ENCODE peak calls at places on chromosome 3, in four cellular contexts. I is NCI-H345, V is hypothalamus, Q is HuH-7.5. P is an unnamed sample.

GRCh38 chr3:139846729-139847128 is 88.3 kb upstream of the CLSTN2 start:
- DNase-seq in I (peak; percentile 40), V (no peak), Q (no peak), P (no peak)

GRCh38 chr3:150603888-150604319 is 783 bp downstream of the SELENOT start:
- DNase-seq in I (no peak), V (no peak), Q (peak; percentile 27), P (no peak)

GRCh38 chr3:187186801-187187421 is 10.4 kb upstream of the RTP1 start:
- DNase-seq in I (no peak), V (no peak), Q (no peak), P (no peak)

GRCh38 chr3:127578802-127579201 is 11.7 kb downstream of the TPRA1 start:
- DNase-seq in I (no peak), V (no peak), Q (no peak), P (no peak)

GRCh38 chr3:69929019-69929418 is 70.5 kb upstream of the SAMMSON start:
- DNase-seq in I (no peak), V (no peak), Q (no peak), P (no peak)

GRCh38 chr3:37321863-37322262 is 147.5 kb upstream of the LRRFIP2 start:
- DNase-seq in I (no peak), V (no peak), Q (no peak), P (no peak)

GRCh38 chr3:42501681-42502428 is 588 bp upstream of the VIPR1 start:
- DNase-seq in I (peak; percentile 43), V (peak; percentile 36), Q (peak; percentile 78), P (peak; percentile 45)

GRCh38 chr3:27378331-27378730 is 9.1 kb upstream of the NEK10 start:
- DNase-seq in I (no peak), V (no peak), Q (no peak), P (no peak)

GRCh38 chr3:16174389-16174788 is at the start of gene GALNT15:
- DNase-seq in I (no peak), V (peak; percentile 82), Q (no peak), P (no peak)

GRCh38 chr3:1330107-1330506 is 237.3 kb downstream of the CNTN6 start:
- DNase-seq in I (no peak), V (no peak), Q (no peak), P (no peak)

GRCh38 chr3:134694445-134694844 is 43.6 kb upstream of the KY start:
- DNase-seq in I (no peak), V (no peak), Q (no peak), P (no peak)

GRCh38 chr3:41711656-41712055 is 250.2 kb downstream of the ULK4 start:
- DNase-seq in I (no peak), V (no peak), Q (no peak), P (no peak)

GRCh38 chr3:194196876-194197275 is 60.9 kb downstream of the HES1 start:
- DNase-seq in I (no peak), V (no peak), Q (no peak), P (no peak)

P was measured in T-helper 2 cell.